ENCODE peak calls at places on chromosomes 16 and 17, in eight cellular contexts. One of them, this sample, is unnamed.

GRCh38 chr16:69589434-69590269 is 23.9 kb downstream of the NFAT5 start:
- DNase-seq in adrenal gland: no peak
- DNase-seq in uterus: no peak
- DNase-seq in stomach: no peak
- DNase-seq in lower leg skin: no peak
- DNase-seq in heart left ventricle: no peak
- DNase-seq in body of pancreas: no peak
- DNase-seq in HepG2: no peak
- DNase-seq in this sample: no peak

GRCh38 chr16:74651841-74652240 is 14.8 kb downstream of the RFWD3 start:
- DNase-seq in body of pancreas: no peak
- DNase-seq in HepG2: no peak
- DNase-seq in uterus: no peak
- DNase-seq in heart left ventricle: no peak
- DNase-seq in stomach: no peak
- DNase-seq in adrenal gland: no peak
- DNase-seq in lower leg skin: no peak
- DNase-seq in this sample: no peak

GRCh38 chr17:8475227-8475626 is 39.5 kb downstream of the NDEL1 start:
- DNase-seq in lower leg skin: no peak
- DNase-seq in uterus: no peak
- DNase-seq in heart left ventricle: no peak
- DNase-seq in HepG2: no peak
- DNase-seq in stomach: no peak
- DNase-seq in body of pancreas: no peak
- DNase-seq in adrenal gland: no peak
- DNase-seq in this sample: no peak

GRCh38 chr17:66983414-66984021 is 19.0 kb downstream of the CACNG4 start:
- DNase-seq in uterus: no peak
- DNase-seq in adrenal gland: no peak
- DNase-seq in heart left ventricle: no peak
- DNase-seq in lower leg skin: no peak
- DNase-seq in body of pancreas: no peak
- DNase-seq in stomach: no peak
- DNase-seq in HepG2: no peak
- DNase-seq in this sample: no peak

GRCh38 chr17:2150871-2151270 is 96.0 kb downstream of the HIC1 start:
- DNase-seq in lower leg skin: no peak
- DNase-seq in stomach: no peak
- DNase-seq in body of pancreas: no peak
- DNase-seq in uterus: no peak
- DNase-seq in HepG2: no peak
- DNase-seq in adrenal gland: no peak
- DNase-seq in heart left ventricle: no peak
- DNase-seq in this sample: no peak

GRCh38 chr16:67006930-67007658 is 18.7 kb downstream of the CES4A start:
- DNase-seq in lower leg skin: no peak
- DNase-seq in uterus: no peak
- DNase-seq in body of pancreas: no peak
- DNase-seq in stomach: no peak
- DNase-seq in HepG2: no peak
- DNase-seq in heart left ventricle: no peak
- DNase-seq in adrenal gland: no peak
- DNase-seq in this sample: no peak

GRCh38 chr16:5670198-5670597 is 572.6 kb upstream of the EEF2KMT start:
- DNase-seq in lower leg skin: no peak
- DNase-seq in HepG2: no peak
- DNase-seq in uterus: no peak
- DNase-seq in adrenal gland: no peak
- DNase-seq in body of pancreas: no peak
- DNase-seq in heart left ventricle: no peak
- DNase-seq in stomach: no peak
- DNase-seq in this sample: no peak

GRCh38 chr16:89195521-89196171 is 4.7 kb downstream of the SLC22A31 start:
- DNase-seq in lower leg skin: no peak
- DNase-seq in stomach: no peak
- DNase-seq in HepG2: no peak
- DNase-seq in body of pancreas: no peak
- DNase-seq in heart left ventricle: no peak
- DNase-seq in uterus: no peak
- DNase-seq in adrenal gland: no peak
- DNase-seq in this sample: no peak

GRCh38 chr16:1225051-1225451 is at the start of gene TPSG1:
- DNase-seq in stomach: no peak
- DNase-seq in lower leg skin: no peak
- DNase-seq in adrenal gland: no peak
- DNase-seq in body of pancreas: no peak
- DNase-seq in heart left ventricle: no peak
- DNase-seq in uterus: no peak
- DNase-seq in HepG2: no peak
- DNase-seq in this sample: no peak

GRCh38 chr16:89920723-89921122 is 2.1 kb downstream of the MC1R start:
- DNase-seq in lower leg skin: no peak
- DNase-seq in heart left ventricle: no peak
- DNase-seq in stomach: no peak
- DNase-seq in HepG2: no peak
- DNase-seq in adrenal gland: peak
- DNase-seq in body of pancreas: no peak
- DNase-seq in uterus: no peak
- DNase-seq in this sample: no peak

GRCh38 chr17:71334041-71334781 is 786.6 kb upstream of the SOX9 start:
- DNase-seq in HepG2: no peak
- DNase-seq in heart left ventricle: no peak
- DNase-seq in lower leg skin: peak
- DNase-seq in adrenal gland: no peak
- DNase-seq in uterus: no peak
- DNase-seq in body of pancreas: no peak
- DNase-seq in stomach: no peak
- DNase-seq in this sample: no peak

GRCh38 chr16:67530013-67530939 is 1.6 kb downstream of the RIPOR1 start:
- DNase-seq in HepG2: no peak
- DNase-seq in body of pancreas: peak
- DNase-seq in heart left ventricle: peak
- DNase-seq in lower leg skin: peak
- DNase-seq in stomach: peak
- DNase-seq in uterus: peak
- DNase-seq in adrenal gland: peak
- DNase-seq in this sample: peak

GRCh38 chr17:59651346-59651745 is 31.7 kb downstream of the CLTC start:
- DNase-seq in uterus: no peak
- DNase-seq in HepG2: no peak
- DNase-seq in heart left ventricle: no peak
- DNase-seq in lower leg skin: no peak
- DNase-seq in stomach: no peak
- DNase-seq in body of pancreas: no peak
- DNase-seq in adrenal gland: no peak
- DNase-seq in this sample: no peak

GRCh38 chr16:56263711-56264608 is 72.7 kb downstream of the GNAO1 start:
- DNase-seq in uterus: no peak
- DNase-seq in stomach: no peak
- DNase-seq in body of pancreas: no peak
- DNase-seq in adrenal gland: no peak
- DNase-seq in lower leg skin: no peak
- DNase-seq in heart left ventricle: peak
- DNase-seq in HepG2: peak
- DNase-seq in this sample: no peak

GRCh38 chr17:74663566-74663965 is 40.0 kb upstream of the CD300E start:
- DNase-seq in uterus: no peak
- DNase-seq in body of pancreas: no peak
- DNase-seq in lower leg skin: no peak
- DNase-seq in stomach: no peak
- DNase-seq in HepG2: no peak
- DNase-seq in heart left ventricle: no peak
- DNase-seq in adrenal gland: no peak
- DNase-seq in this sample: no peak

GRCh38 chr17:29760279-29760721 is 137.6 kb upstream of the CORO6 start:
- DNase-seq in heart left ventricle: no peak
- DNase-seq in uterus: no peak
- DNase-seq in stomach: no peak
- DNase-seq in body of pancreas: no peak
- DNase-seq in lower leg skin: no peak
- DNase-seq in adrenal gland: no peak
- DNase-seq in HepG2: no peak
- DNase-seq in this sample: no peak

GRCh38 chr17:17797119-17797809 is 39.5 kb downstream of the SREBF1 start:
- DNase-seq in HepG2: no peak
- DNase-seq in heart left ventricle: no peak
- DNase-seq in uterus: no peak
- DNase-seq in lower leg skin: no peak
- DNase-seq in body of pancreas: no peak
- DNase-seq in stomach: no peak
- DNase-seq in adrenal gland: no peak
- DNase-seq in this sample: no peak
- TF ChIP-seq POLR2A in HepG2: no peak
- TF ChIP-seq POLR2A in heart left ventricle: no peak
- TF ChIP-seq POLR2A in uterus: no peak
- TF ChIP-seq POLR2A in lower leg skin: no peak
- TF ChIP-seq POLR2A in body of pancreas: no peak
- TF ChIP-seq POLR2A in stomach: no peak
- TF ChIP-seq POLR2A in adrenal gland: no peak
- TF ChIP-seq POLR2A in this sample: no peak

DNA sequence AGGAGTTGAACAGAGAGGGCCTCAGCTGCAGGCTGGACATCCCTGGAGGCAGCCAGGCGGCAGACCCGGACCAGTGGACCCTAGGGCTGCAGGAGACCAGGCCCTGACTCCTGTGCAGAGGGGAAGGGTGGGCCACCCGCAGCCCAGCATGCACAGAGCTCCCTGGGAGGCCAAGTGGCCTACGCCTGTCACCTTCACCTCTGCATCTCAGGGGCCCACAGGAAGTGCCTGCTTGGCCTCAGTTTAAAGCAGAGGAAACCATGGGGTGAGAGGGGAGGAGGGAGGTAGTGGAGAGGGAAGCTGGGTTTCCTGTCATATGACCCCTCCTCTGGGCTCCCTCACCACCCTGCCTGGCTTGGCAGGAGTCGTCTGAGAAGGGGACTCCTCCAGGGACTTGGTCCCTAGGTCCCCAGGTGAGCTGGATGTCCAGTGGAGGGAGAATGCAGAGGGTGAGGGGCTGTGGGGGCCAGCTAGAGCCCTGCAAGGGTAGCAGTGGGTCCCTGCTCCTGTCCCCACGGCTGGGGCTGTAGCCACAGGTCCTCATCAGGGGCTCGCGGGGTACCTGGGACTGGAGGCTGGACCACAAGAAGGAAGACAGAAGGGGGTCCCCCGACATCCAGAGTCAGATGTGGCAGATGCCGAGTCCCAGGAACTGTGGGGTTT is at the start of gene TMC8:
- DNase-seq in uterus: no peak
- DNase-seq in stomach: peak
- DNase-seq in lower leg skin: no peak
- DNase-seq in heart left ventricle: no peak
- DNase-seq in body of pancreas: no peak
- DNase-seq in adrenal gland: no peak
- DNase-seq in HepG2: peak
- DNase-seq in this sample: no peak
- TF ChIP-seq POLR2A in uterus: no peak
- TF ChIP-seq POLR2A in stomach: no peak
- TF ChIP-seq POLR2A in lower leg skin: no peak
- TF ChIP-seq POLR2A in heart left ventricle: no peak
- TF ChIP-seq POLR2A in body of pancreas: no peak
- TF ChIP-seq POLR2A in adrenal gland: no peak
- TF ChIP-seq POLR2A in HepG2: peak
- TF ChIP-seq POLR2A in this sample: no peak

GRCh38 chr16:23712976-23713375 is at the start of gene ERN2:
- DNase-seq in HepG2: no peak
- DNase-seq in body of pancreas: no peak
- DNase-seq in uterus: no peak
- DNase-seq in adrenal gland: no peak
- DNase-seq in heart left ventricle: no peak
- DNase-seq in lower leg skin: no peak
- DNase-seq in stomach: peak
- DNase-seq in this sample: no peak
- TF ChIP-seq POLR2A in HepG2: no peak
- TF ChIP-seq POLR2A in body of pancreas: no peak
- TF ChIP-seq POLR2A in uterus: no peak
- TF ChIP-seq POLR2A in adrenal gland: no peak
- TF ChIP-seq POLR2A in heart left ventricle: no peak
- TF ChIP-seq POLR2A in lower leg skin: no peak
- TF ChIP-seq POLR2A in stomach: no peak
- TF ChIP-seq POLR2A in this sample: no peak

GRCh38 chr17:69390735-69391501 is 23.6 kb upstream of the MAP2K6 start:
- DNase-seq in body of pancreas: peak
- DNase-seq in heart left ventricle: no peak
- DNase-seq in lower leg skin: no peak
- DNase-seq in uterus: no peak
- DNase-seq in stomach: no peak
- DNase-seq in HepG2: peak
- DNase-seq in adrenal gland: no peak
- DNase-seq in this sample: no peak
- TF ChIP-seq POLR2A in body of pancreas: no peak
- TF ChIP-seq POLR2A in heart left ventricle: no peak
- TF ChIP-seq POLR2A in lower leg skin: no peak
- TF ChIP-seq POLR2A in uterus: no peak
- TF ChIP-seq POLR2A in stomach: no peak
- TF ChIP-seq POLR2A in HepG2: no peak
- TF ChIP-seq POLR2A in adrenal gland: no peak
- TF ChIP-seq POLR2A in this sample: no peak

GRCh38 chr16:4415538-4416199 is 727 bp downstream of the CORO7 start:
- DNase-seq in stomach: peak
- DNase-seq in uterus: no peak
- DNase-seq in HepG2: peak
- DNase-seq in lower leg skin: no peak
- DNase-seq in heart left ventricle: peak
- DNase-seq in adrenal gland: peak
- DNase-seq in body of pancreas: peak
- DNase-seq in this sample: no peak
- TF ChIP-seq POLR2A in stomach: no peak
- TF ChIP-seq POLR2A in uterus: no peak
- TF ChIP-seq POLR2A in HepG2: no peak
- TF ChIP-seq POLR2A in lower leg skin: no peak
- TF ChIP-seq POLR2A in heart left ventricle: no peak
- TF ChIP-seq POLR2A in adrenal gland: no peak
- TF ChIP-seq POLR2A in body of pancreas: no peak
- TF ChIP-seq POLR2A in this sample: no peak

GRCh38 chr16:70746708-70747424 is 54.1 kb downstream of the VAC14 start:
- DNase-seq in heart left ventricle: peak
- DNase-seq in HepG2: peak
- DNase-seq in lower leg skin: peak
- DNase-seq in body of pancreas: peak
- DNase-seq in stomach: peak
- DNase-seq in adrenal gland: peak
- DNase-seq in uterus: peak
- DNase-seq in this sample: peak
- TF ChIP-seq POLR2A in heart left ventricle: no peak
- TF ChIP-seq POLR2A in HepG2: peak
- TF ChIP-seq POLR2A in lower leg skin: no peak
- TF ChIP-seq POLR2A in body of pancreas: no peak
- TF ChIP-seq POLR2A in stomach: no peak
- TF ChIP-seq POLR2A in adrenal gland: no peak
- TF ChIP-seq POLR2A in uterus: no peak
- TF ChIP-seq POLR2A in this sample: no peak

DNA sequence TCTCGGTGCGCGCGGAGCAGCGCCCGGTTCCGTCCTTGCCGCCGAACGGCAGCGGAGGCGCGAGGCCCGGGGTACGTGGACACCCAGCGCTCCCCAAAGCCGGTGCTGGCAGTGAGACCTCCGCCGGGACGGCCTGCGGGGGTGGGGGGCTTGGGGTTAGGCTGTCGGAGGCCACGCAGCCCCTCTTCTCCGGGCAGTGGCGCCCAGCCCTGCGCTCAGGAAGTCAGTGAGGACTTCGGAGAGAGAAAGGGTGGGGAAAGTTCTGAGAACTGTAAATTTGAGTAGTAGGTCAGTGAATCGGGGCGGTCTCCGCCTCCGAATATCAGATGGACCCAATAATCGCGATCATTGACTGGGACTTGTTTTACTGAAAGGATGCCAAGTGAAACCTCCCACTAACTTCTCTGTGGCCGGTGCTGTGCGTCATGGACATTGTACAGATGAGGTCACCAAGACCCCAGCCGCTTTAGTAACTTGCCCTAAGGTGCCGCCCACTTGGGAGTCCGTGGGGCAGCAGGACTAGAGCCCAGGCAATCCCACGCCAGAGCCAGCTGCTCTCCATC is 468 bp downstream of the IL4R start:
- DNase-seq in heart left ventricle: peak
- DNase-seq in HepG2: peak
- DNase-seq in adrenal gland: peak
- DNase-seq in uterus: peak
- DNase-seq in stomach: peak
- DNase-seq in body of pancreas: peak
- DNase-seq in lower leg skin: peak
- DNase-seq in this sample: peak
- TF ChIP-seq POLR2A in heart left ventricle: no peak
- TF ChIP-seq POLR2A in HepG2: no peak
- TF ChIP-seq POLR2A in adrenal gland: no peak
- TF ChIP-seq POLR2A in uterus: peak
- TF ChIP-seq POLR2A in stomach: no peak
- TF ChIP-seq POLR2A in body of pancreas: no peak
- TF ChIP-seq POLR2A in lower leg skin: no peak
- TF ChIP-seq POLR2A in this sample: no peak

This sample was measured in H54.